ENCODE peak calls at places on chromosomes 1 and 21, in six cellular contexts. A, L, K, W, E and I are unnamed samples.

GRCh38 chr21:25717491-25718139 is 17.1 kb downstream of the ATP5PF start:
- DNase-seq in K (peak; percentile 30), W (peak; percentile 51), A (no peak), E (no peak), L (no peak), I (peak; percentile 68)

GRCh38 chr1:221543529-221544120 is 198.3 kb downstream of the DUSP10 start:
- DNase-seq in E (no peak), W (peak; percentile 54), A (no peak), L (no peak), K (peak; percentile 20), I (peak; percentile 65)

GRCh38 chr1:60063561-60063960 is 10.0 kb downstream of the C1orf87 start:
- DNase-seq in W (no peak), E (no peak), L (no peak), A (no peak), K (no peak), I (no peak)

GRCh38 chr1:92786298-92786901 is 1.5 kb upstream of the EVI5 start:
- DNase-seq in K (no peak), L (no peak), W (no peak), A (no peak), E (no peak), I (no peak)

GRCh38 chr1:243505986-243506689 is 250.3 kb downstream of the SDCCAG8 start:
- DNase-seq in K (no peak), A (peak; percentile 36), E (no peak), L (no peak), W (no peak), I (no peak)

GRCh38 chr1:173330149-173330951 is 123.2 kb upstream of the TNFSF4 start:
- DNase-seq in L (no peak), K (peak; percentile 59), W (peak; percentile 83), E (no peak), A (no peak), I (peak; percentile 74)

GRCh38 chr1:21534674-21535378 is 25.6 kb downstream of the ALPL start:
- DNase-seq in K (no peak), A (peak; percentile 42), L (no peak), E (no peak), W (peak; percentile 77), I (peak; percentile 65)

GRCh38 chr1:202029171-202029665 is 18.8 kb downstream of the ELF3 start:
- DNase-seq in W (peak; percentile 90), L (no peak), K (peak; percentile 60), A (no peak), E (no peak), I (peak; percentile 48)

GRCh38 chr1:51421961-51422360 is 91.6 kb upstream of the TTC39A start:
- DNase-seq in A (peak; percentile 50), K (peak; percentile 23), W (peak; percentile 82), E (no peak), L (no peak), I (peak; percentile 71)

GRCh38 chr21:46122758-46123683 is 25.1 kb downstream of the COL6A2 start:
- DNase-seq in E (no peak), A (no peak), L (peak; percentile 38), K (no peak), W (no peak), I (no peak)

GRCh38 chr1:150002217-150002616 is 8.3 kb downstream of the OTUD7B start:
- DNase-seq in A (no peak), E (no peak), L (no peak), K (no peak), W (no peak), I (no peak)

DNA sequence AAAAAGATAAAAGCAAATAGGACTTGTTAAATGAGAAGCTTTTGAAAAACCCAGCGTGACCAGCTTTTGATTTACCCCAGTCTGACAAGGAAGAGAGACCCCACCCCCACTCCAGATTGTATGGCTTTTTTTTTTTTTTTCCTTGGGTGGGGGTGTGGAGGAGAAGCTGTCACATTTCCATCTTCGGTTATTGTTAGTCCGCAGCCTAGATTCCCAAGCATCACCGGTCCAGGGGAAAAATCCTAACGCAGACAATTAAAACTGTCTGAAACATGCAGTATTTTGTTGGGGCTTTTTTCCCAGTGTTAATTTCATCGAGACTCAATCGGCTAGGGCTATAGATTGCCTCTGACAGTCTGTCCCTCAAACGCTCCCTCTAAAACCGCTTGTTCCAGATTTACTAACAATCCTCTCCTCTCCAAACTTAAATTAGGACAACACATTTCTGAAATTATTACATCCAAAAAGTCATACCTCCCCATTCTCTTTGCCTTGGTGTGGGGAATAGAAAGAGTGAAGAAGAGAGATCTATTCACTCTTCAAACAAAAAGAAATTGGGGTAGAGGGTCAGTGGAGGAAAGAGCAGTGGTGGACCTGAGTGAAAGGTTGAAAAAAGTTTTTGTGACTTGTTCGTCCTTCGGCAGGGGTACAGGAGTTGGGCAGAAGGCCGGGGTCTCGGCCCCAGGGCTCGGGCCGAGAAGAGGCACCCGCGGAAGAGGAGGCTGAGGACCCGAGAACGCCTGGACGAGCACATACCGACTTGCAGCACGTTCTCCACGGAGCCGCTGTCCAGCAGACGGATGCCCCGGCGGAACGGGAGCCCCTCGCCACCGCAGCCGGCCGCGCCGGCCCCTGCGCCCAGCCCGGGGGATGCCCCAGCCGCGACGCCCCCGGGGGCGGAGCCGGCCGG is 1.1 kb downstream of the ZSWIM5 start:
- DNase-seq in E (no peak), A (no peak), K (peak; percentile 36), W (peak; percentile 34), L (no peak), I (peak; percentile 44)
- H3K4me3 ChIP-seq in E (peak overlapping the region; percentile 93), A (peak overlapping the region; percentile 66), K (no peak overlapping the region), W (peak overlapping the region; percentile 69), L (peak overlapping the region; percentile 94), I (peak overlapping the region; percentile 80)

DNA sequence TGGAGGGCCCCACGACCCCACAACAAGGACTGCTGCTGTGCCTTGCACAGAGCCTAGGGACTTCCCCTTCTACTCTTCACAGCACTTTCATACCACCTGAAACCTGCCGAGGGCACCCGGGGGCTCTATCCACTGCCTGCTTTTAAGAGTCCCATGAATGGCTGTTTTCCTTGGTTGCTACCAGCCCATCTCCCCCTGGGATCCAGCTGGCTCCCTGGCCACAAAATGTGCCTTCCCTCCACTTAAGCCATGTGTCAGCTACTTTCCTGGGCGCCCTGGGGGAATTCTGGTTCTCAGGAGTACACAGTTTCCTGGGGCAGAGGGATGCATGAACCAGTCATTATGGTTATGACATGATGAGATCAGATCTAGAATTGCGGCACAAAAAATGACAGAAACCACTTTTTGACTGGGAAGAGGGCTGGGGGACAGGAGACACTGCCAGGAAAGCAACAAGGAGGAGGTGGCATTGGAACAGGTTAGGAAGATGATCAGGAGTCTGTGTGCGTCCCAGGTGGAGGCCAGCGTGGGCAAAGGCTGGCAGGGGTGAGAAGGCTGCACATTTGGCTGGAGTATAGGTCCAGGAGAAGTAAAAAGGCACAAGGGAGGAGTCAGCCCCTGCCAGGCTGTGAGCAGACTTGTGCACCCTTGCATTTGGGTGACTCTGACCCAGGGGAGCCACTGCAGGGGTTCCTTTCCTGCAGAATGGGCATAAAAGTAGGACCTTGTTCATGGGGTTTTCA is 3.2 kb upstream of the TNFRSF8 start:
- DNase-seq in A (no peak), E (no peak), K (no peak), W (no peak), L (no peak), I (no peak)
- TF ChIP-seq CTCF in A (no peak), E (no peak), K (no peak), W (no peak), L (no peak), I (no peak)

GRCh38 chr1:37752583-37753471 is 12.1 kb downstream of the EPHA10 start:
- DNase-seq in L (no peak), K (peak; percentile 10), E (no peak), W (no peak), A (no peak), I (peak; percentile 4)
- H3K4me3 ChIP-seq in L (peak overlapping the region; percentile 69), K (no peak overlapping the region), E (peak overlapping the region; percentile 39), W (no peak overlapping the region), A (peak overlapping the region; percentile 49), I (no peak overlapping the region)

DNA sequence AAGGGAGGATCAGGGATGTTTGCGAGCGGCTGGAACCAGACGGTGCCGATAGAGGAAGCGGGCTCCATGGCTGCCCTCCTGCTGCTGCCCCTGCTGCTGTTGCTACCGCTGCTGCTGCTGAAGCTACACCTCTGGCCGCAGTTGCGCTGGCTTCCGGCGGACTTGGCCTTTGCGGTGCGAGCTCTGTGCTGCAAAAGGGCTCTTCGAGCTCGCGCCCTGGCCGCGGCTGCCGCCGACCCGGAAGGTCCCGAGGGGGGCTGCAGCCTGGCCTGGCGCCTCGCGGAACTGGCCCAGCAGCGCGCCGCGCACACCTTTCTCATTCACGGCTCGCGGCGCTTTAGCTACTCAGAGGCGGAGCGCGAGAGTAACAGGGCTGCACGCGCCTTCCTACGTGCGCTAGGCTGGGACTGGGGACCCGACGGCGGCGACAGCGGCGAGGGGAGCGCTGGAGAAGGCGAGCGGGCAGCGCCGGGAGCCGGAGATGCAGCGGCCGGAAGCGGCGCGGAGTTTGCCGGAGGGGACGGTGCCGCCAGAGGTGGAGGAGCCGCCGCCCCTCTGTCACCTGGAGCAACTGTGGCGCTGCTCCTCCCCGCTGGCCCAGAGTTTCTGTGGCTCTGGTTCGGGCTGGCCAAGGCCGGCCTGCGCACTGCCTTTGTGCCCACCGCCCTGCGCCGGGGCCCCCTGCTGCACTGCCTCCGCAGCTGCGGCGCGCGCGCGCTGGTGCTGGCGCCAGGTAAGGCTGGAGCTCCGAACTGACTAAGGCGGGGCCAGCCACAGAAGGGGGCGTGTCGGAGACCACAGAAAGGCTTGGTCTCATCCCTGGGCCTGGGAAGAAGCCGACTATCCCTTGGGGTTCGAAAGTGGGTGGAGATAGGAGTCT is 465 bp downstream of the SLC27A3 start:
- DNase-seq in E (peak; percentile 42), W (peak; percentile 50), A (no peak), L (peak; percentile 73), K (peak; percentile 47), I (peak; percentile 60)
- TF ChIP-seq CTCF in E (no peak), W (no peak), A (no peak), L (no peak), K (no peak), I (no peak)

DNA sequence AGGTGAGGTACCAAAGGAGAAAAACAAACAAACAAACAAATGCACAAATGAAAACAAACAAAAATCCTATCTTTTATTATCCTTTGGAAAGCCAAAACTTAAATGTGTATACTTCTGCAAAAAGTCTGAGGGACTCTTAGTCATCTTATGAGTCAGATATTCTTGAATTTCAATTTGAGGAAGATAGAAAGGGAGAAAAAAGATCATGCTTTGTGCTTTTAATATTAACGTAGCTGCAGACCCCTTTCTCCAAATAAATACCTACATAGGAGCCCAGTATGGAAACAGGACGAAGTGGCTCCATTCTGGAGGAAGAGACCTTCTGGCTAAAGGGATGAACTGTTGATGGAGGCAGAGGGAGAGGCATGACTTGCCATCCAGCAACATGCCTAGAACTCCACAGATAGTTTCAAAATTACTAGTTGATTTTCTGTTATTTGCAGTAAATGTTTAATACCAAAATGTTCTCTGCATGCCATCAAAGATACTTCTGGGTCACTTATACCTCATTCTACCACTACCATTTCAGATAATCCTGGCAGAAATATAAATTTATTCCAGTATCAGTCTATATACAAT is 25.4 kb downstream of the NUP210L start:
- DNase-seq in E (no peak), W (peak; percentile 26), K (no peak), A (no peak), L (no peak), I (no peak)
- H3K4me3 ChIP-seq in E (no peak overlapping the region), W (no peak overlapping the region), K (no peak overlapping the region), A (no peak overlapping the region), L (no peak overlapping the region), I (no peak overlapping the region)